ENCODE peak calls at places on chromosomes 1 and 21, in nine cellular contexts. One of them, this sample, is unnamed.

GRCh38 chr1:222801067-222801466 is 13.8 kb upstream of the DISP1 start:
- DNase-seq in kidney tubule cell: no peak
- DNase-seq in 8988T: no peak
- DNase-seq in endothelial cell: no peak
- DNase-seq in NCI-H345: no peak
- DNase-seq in non-pigmented ciliary epithelial cell: no peak
- DNase-seq in AG04450: no peak
- DNase-seq in T-helper 1 cell: no peak
- DNase-seq in left ventricle myocardium inferior: no peak
- DNase-seq in this sample: no peak

GRCh38 chr1:115300087-115300856 is 37.8 kb downstream of the NGF start:
- DNase-seq in kidney tubule cell: peak; percentile 74
- DNase-seq in 8988T: no peak
- DNase-seq in endothelial cell: no peak
- DNase-seq in NCI-H345: no peak
- DNase-seq in non-pigmented ciliary epithelial cell: no peak
- DNase-seq in AG04450: no peak
- DNase-seq in T-helper 1 cell: no peak
- DNase-seq in left ventricle myocardium inferior: no peak
- DNase-seq in this sample: no peak

GRCh38 chr1:173900992-173901391 is 16.1 kb downstream of the SERPINC1 start:
- DNase-seq in kidney tubule cell: no peak
- DNase-seq in 8988T: no peak
- DNase-seq in endothelial cell: no peak
- DNase-seq in NCI-H345: no peak
- DNase-seq in non-pigmented ciliary epithelial cell: no peak
- DNase-seq in AG04450: no peak
- DNase-seq in T-helper 1 cell: no peak
- DNase-seq in left ventricle myocardium inferior: no peak
- DNase-seq in this sample: no peak

GRCh38 chr21:28261291-28261690 is 731.4 kb downstream of the LTN1 start:
- DNase-seq in kidney tubule cell: peak; percentile 32
- DNase-seq in 8988T: no peak
- DNase-seq in endothelial cell: no peak
- DNase-seq in NCI-H345: no peak
- DNase-seq in non-pigmented ciliary epithelial cell: no peak
- DNase-seq in AG04450: no peak
- DNase-seq in T-helper 1 cell: no peak
- DNase-seq in left ventricle myocardium inferior: no peak
- DNase-seq in this sample: no peak

GRCh38 chr1:68101829-68102228 is 51.4 kb upstream of the DIRAS3 start:
- DNase-seq in kidney tubule cell: no peak
- DNase-seq in 8988T: no peak
- DNase-seq in endothelial cell: no peak
- DNase-seq in NCI-H345: no peak
- DNase-seq in non-pigmented ciliary epithelial cell: no peak
- DNase-seq in AG04450: no peak
- DNase-seq in T-helper 1 cell: no peak
- DNase-seq in left ventricle myocardium inferior: no peak
- DNase-seq in this sample: no peak

GRCh38 chr1:27559466-27560030 is 44.4 kb downstream of the AHDC1 start:
- DNase-seq in kidney tubule cell: no peak
- DNase-seq in 8988T: no peak
- DNase-seq in endothelial cell: no peak
- DNase-seq in NCI-H345: no peak
- DNase-seq in non-pigmented ciliary epithelial cell: no peak
- DNase-seq in AG04450: no peak
- DNase-seq in T-helper 1 cell: no peak
- DNase-seq in left ventricle myocardium inferior: no peak
- DNase-seq in this sample: no peak

GRCh38 chr1:171872430-171872829 is 31.1 kb downstream of the DNM3 start:
- DNase-seq in kidney tubule cell: no peak
- DNase-seq in 8988T: no peak
- DNase-seq in endothelial cell: no peak
- DNase-seq in NCI-H345: no peak
- DNase-seq in non-pigmented ciliary epithelial cell: no peak
- DNase-seq in AG04450: no peak
- DNase-seq in T-helper 1 cell: no peak
- DNase-seq in left ventricle myocardium inferior: no peak
- DNase-seq in this sample: no peak

GRCh38 chr1:29358183-29358582 is 121.9 kb downstream of the PTPRU start:
- DNase-seq in kidney tubule cell: no peak
- DNase-seq in 8988T: no peak
- DNase-seq in endothelial cell: no peak
- DNase-seq in NCI-H345: peak; percentile 16
- DNase-seq in non-pigmented ciliary epithelial cell: no peak
- DNase-seq in AG04450: no peak
- DNase-seq in T-helper 1 cell: no peak
- DNase-seq in left ventricle myocardium inferior: no peak
- DNase-seq in this sample: no peak

GRCh38 chr1:200253774-200254495 is 155.9 kb downstream of the ZNF281 start:
- DNase-seq in kidney tubule cell: no peak
- DNase-seq in 8988T: no peak
- DNase-seq in endothelial cell: no peak
- DNase-seq in NCI-H345: no peak
- DNase-seq in non-pigmented ciliary epithelial cell: no peak
- DNase-seq in AG04450: no peak
- DNase-seq in T-helper 1 cell: no peak
- DNase-seq in left ventricle myocardium inferior: no peak
- DNase-seq in this sample: no peak

GRCh38 chr1:2226525-2227340 is 1.4 kb upstream of the SKI start:
- DNase-seq in kidney tubule cell: no peak
- DNase-seq in 8988T: no peak
- DNase-seq in endothelial cell: no peak
- DNase-seq in NCI-H345: no peak
- DNase-seq in non-pigmented ciliary epithelial cell: no peak
- DNase-seq in AG04450: no peak
- DNase-seq in T-helper 1 cell: peak; percentile 9
- DNase-seq in left ventricle myocardium inferior: no peak
- DNase-seq in this sample: peak; percentile 59

GRCh38 chr1:212774584-212774983 is 17.0 kb downstream of the NSL1 start:
- DNase-seq in kidney tubule cell: no peak
- DNase-seq in 8988T: no peak
- DNase-seq in endothelial cell: no peak
- DNase-seq in NCI-H345: no peak
- DNase-seq in non-pigmented ciliary epithelial cell: no peak
- DNase-seq in AG04450: no peak
- DNase-seq in T-helper 1 cell: no peak
- DNase-seq in left ventricle myocardium inferior: no peak
- DNase-seq in this sample: no peak

GRCh38 chr1:109498161-109498801 is 4.4 kb downstream of the CYB561D1 start:
- DNase-seq in kidney tubule cell: peak; percentile 50
- DNase-seq in 8988T: no peak
- DNase-seq in endothelial cell: peak; percentile 69
- DNase-seq in NCI-H345: no peak
- DNase-seq in non-pigmented ciliary epithelial cell: no peak
- DNase-seq in AG04450: no peak
- DNase-seq in T-helper 1 cell: no peak
- DNase-seq in left ventricle myocardium inferior: no peak
- DNase-seq in this sample: no peak